ENCODE peak calls at places on chromosome 15, in six cellular contexts. P is left ventricle myocardium inferior, Q is uterus, V is OCI-LY7, H is tibial artery, E is colonic mucosa. C is an unnamed sample.

GRCh38 chr15:40441736-40442531 is 1.2 kb downstream of the BAHD1 start:
- DNase-seq in E (peak; percentile 38), H (no peak), Q (peak; percentile 28), V (peak; percentile 34), P (no peak), C (peak; percentile 89)

GRCh38 chr15:72358532-72359180 is 17.2 kb downstream of the HEXA start:
- DNase-seq in Q (peak; percentile 31), V (no peak), H (peak; percentile 36), E (peak; percentile 53), P (peak; percentile 46), C (no peak)

GRCh38 chr15:59595434-59595915 is 16.1 kb upstream of the GCNT3 start:
- DNase-seq in Q (no peak), H (no peak), E (peak; percentile 66), P (no peak), V (no peak), C (no peak)

GRCh38 chr15:53036641-53037040 is 246.5 kb upstream of the ONECUT1 start:
- DNase-seq in V (no peak), E (no peak), H (no peak), Q (no peak), P (no peak), C (no peak)

GRCh38 chr15:70051948-70052633 is 45.6 kb downstream of the TLE3 start:
- DNase-seq in Q (peak; percentile 8), E (no peak), P (no peak), V (no peak), H (peak; percentile 12), C (peak; percentile 36)

GRCh38 chr15:96737408-96737807 is 406.9 kb downstream of the NR2F2 start:
- DNase-seq in Q (no peak), P (no peak), H (no peak), V (no peak), E (no peak), C (peak; percentile 9)

GRCh38 chr15:85771781-85772445 is 22.8 kb downstream of the KLHL25 start:
- DNase-seq in V (no peak), E (peak; percentile 34), H (peak; percentile 82), P (no peak), Q (peak; percentile 79), C (peak; percentile 79)

GRCh38 chr15:39128746-39129145 is 452.1 kb upstream of the THBS1 start:
- DNase-seq in Q (no peak), E (no peak), H (no peak), V (no peak), P (no peak), C (no peak)

GRCh38 chr15:45118996-45119395 is 4.9 kb downstream of the DUOXA2 start:
- DNase-seq in H (no peak), E (no peak), Q (no peak), V (no peak), P (no peak), C (no peak)

GRCh38 chr15:80957976-80958375 is 31.6 kb downstream of the MESD start:
- DNase-seq in E (no peak), Q (no peak), H (no peak), P (no peak), V (no peak), C (no peak)

GRCh38 chr15:56243774-56244236 is at the start of gene RFX7:
- DNase-seq in Q (peak; percentile 72), H (peak; percentile 69), P (peak; percentile 77), E (peak; percentile 70), V (peak; percentile 87), C (peak; percentile 78)

GRCh38 chr15:39230205-39230916 is 350.5 kb upstream of the THBS1 start:
- DNase-seq in V (no peak), Q (no peak), H (no peak), E (no peak), P (no peak), C (no peak)

GRCh38 chr15:74226761-74227540 is 9.2 kb upstream of the CCDC33 start:
- DNase-seq in V (no peak), P (no peak), E (no peak), H (no peak), Q (no peak), C (no peak)

GRCh38 chr15:35880896-35881295 is 334.9 kb upstream of the DPH6 start:
- DNase-seq in E (no peak), Q (no peak), H (no peak), V (no peak), P (no peak), C (no peak)

GRCh38 chr15:29093065-29093435 is 176.6 kb downstream of the NSMCE3 start:
- DNase-seq in E (no peak), H (peak; percentile 10), V (no peak), P (no peak), Q (no peak), C (peak; percentile 77)

GRCh38 chr15:63392355-63393009 is 10.8 kb upstream of the CA12 start:
- DNase-seq in H (no peak), P (no peak), E (peak; percentile 46), V (no peak), Q (no peak), C (no peak)

GRCh38 chr15:80418892-80419537 is 14.8 kb downstream of the ARNT2 start:
- DNase-seq in V (peak; percentile 38), Q (no peak), P (no peak), E (no peak), H (no peak), C (no peak)

GRCh38 chr15:75198560-75199346 is 2.9 kb upstream of the C15orf39 start:
- DNase-seq in E (no peak), Q (no peak), H (no peak), V (peak; percentile 96), P (no peak), C (no peak)

GRCh38 chr15:66848666-66849392 is 146.8 kb downstream of the SMAD6 start:
- DNase-seq in H (no peak), Q (no peak), P (no peak), E (peak; percentile 12), V (no peak), C (peak; percentile 19)

GRCh38 chr15:101501703-101502373 is 12.3 kb upstream of the PCSK6 start:
- DNase-seq in E (no peak), V (peak; percentile 18), P (no peak), H (no peak), Q (no peak), C (peak; percentile 45)

GRCh38 chr15:73956276-73957086 is 30.2 kb downstream of the LOXL1 start:
- DNase-seq in H (peak; percentile 60), Q (no peak), P (no peak), V (no peak), E (no peak), C (peak; percentile 24)

GRCh38 chr15:31341501-31342195 is 15.0 kb downstream of the KLF13 start:
- DNase-seq in P (no peak), Q (no peak), H (no peak), E (no peak), V (peak; percentile 46), C (no peak)

GRCh38 chr15:36643551-36643950 is 64.1 kb downstream of the CDIN1 start:
- DNase-seq in P (no peak), Q (no peak), V (no peak), H (no peak), E (no peak), C (no peak)

GRCh38 chr15:82183121-82184031 is 79.2 kb downstream of the EFL1 start:
- DNase-seq in E (no peak), H (no peak), Q (no peak), V (no peak), P (no peak), C (no peak)

GRCh38 chr15:57118013-57118799 is 199.8 kb downstream of the TCF12 start:
- DNase-seq in Q (no peak), V (no peak), E (no peak), H (no peak), P (no peak), C (no peak)

GRCh38 chr15:92810418-92811138 is 89.5 kb upstream of the CHD2 start:
- DNase-seq in P (peak; percentile 83), E (peak; percentile 86), H (peak; percentile 87), Q (peak; percentile 60), V (peak; percentile 91), C (peak; percentile 66)

GRCh38 chr15:74889882-74890768 is at the start of gene MPI:
- DNase-seq in Q (peak; percentile 81), H (peak; percentile 85), V (peak; percentile 87), E (peak; percentile 92), P (peak; percentile 88), C (peak; percentile 96)

GRCh38 chr15:97502038-97502437 is 458.5 kb upstream of the ARRDC4 start:
- DNase-seq in Q (no peak), E (no peak), H (no peak), P (no peak), V (no peak), C (no peak)

GRCh38 chr15:25234831-25235230 is 204.0 kb downstream of the UBE3A start:
- DNase-seq in H (no peak), E (no peak), Q (no peak), V (no peak), P (no peak), C (no peak)
- H3K9me3 ChIP-seq in H (no peaks in the 10 kb centered on the region), E (no peaks in the 10 kb centered on the region), Q (no peaks in the 10 kb centered on the region), V (no peaks in the 10 kb centered on the region), P (peaks cover 29% of the 10 kb centered on the region), C (no peaks in the 10 kb centered on the region)

DNA sequence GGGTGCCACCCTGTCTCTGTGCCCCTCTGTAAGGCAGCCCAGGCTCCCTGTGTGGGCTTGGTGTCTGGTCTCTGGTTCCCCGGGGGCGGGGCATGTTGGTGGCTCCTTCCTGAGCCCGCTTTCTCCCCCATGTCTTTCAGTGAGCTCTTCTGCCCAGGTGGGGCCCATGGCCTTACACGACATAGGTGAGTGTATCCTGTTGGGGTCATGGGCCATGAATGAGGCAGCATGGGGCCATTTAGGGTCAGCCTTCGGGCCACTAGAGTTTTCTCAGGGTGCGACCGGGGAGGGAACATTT is 195.1 kb downstream of the UBE3A start:
- DNase-seq in E (peak; percentile 9), P (peak; percentile 4), H (peak; percentile 14), Q (no peak), V (no peak), C (no peak)
- H3K9me3 ChIP-seq in E (no peaks in the 10 kb centered on the region), P (peaks cover 52% of the 10 kb centered on the region), H (no peaks in the 10 kb centered on the region), Q (no peaks in the 10 kb centered on the region), V (no peaks in the 10 kb centered on the region), C (no peaks in the 10 kb centered on the region)

DNA sequence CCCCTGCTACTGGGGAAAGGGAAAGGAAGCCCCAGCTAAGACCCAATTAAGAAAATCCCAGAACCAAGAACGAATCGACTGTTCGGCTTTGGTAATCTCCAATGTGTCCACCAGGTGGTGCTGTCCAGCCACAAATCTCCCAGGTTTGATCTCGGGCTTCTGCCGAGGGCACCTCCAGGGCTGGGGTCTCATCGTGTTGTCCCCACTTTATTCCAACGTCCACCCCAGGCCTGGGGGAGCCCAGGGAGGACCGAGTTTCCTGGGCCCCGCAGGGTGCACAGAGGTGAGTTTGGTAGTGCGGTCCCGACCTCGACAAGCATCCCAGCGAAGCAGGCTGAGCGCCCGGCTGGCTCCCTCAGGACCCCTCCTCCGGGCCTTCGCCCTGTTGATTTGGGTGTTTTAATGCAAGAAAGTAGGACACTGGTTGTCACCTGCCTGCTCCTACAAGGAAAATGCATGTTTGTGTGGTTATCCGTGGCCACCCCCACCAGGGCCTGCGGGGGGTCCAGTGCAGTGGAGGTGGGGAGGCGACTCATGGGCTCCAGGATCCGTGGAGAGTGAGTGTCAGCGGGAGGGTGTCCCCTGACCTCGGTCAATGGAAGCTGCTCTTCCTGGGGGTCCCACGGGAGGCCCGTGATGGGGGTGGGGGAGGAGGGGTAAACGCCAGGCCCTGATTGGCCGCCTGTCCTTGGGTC is 185.0 kb downstream of the GOLGA6L6 start:
- DNase-seq in Q (peak; percentile 37), V (peak; percentile 59), H (peak; percentile 30), E (no peak), P (peak; percentile 54), C (peak; percentile 90)
- H3K9me3 ChIP-seq in Q (no peaks in the 10 kb centered on the region), V (no peaks in the 10 kb centered on the region), H (no peaks in the 10 kb centered on the region), E (no peaks in the 10 kb centered on the region), P (no peaks in the 10 kb centered on the region), C (no peaks in the 10 kb centered on the region)

DNA sequence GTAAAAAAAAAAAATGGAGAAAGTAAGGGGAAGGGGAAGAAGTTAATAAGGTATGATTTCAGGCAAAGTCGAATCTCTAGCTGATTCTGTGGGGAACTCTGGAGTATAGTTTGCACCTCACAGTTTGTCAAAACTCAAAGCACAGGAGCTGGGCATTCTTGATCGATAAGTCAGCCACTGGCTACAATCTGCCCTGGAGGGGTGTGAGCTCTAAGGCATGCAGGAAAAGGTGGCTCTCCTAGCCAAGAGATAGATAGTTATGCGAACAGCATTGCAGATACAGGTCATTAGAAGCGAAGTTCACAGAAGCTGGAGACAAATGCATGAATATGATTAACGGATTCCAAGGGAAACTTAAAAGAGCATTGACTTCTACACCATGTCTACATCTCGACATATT is 952.6 kb downstream of the AGBL1 start:
- DNase-seq in Q (no peak), H (no peak), V (no peak), E (no peak), P (no peak), C (no peak)
- H3K9me3 ChIP-seq in Q (no peaks in the 10 kb centered on the region), H (no peaks in the 10 kb centered on the region), V (no peaks in the 10 kb centered on the region), E (no peaks in the 10 kb centered on the region), P (peaks cover 6% of the 10 kb centered on the region), C (no peaks in the 10 kb centered on the region)